ENCODE peak calls at places on chromosome 19, in nine cellular contexts. Y is activated naive CD4-positive, alpha-beta T cell treated with anti-CD3 and anti-CD28 coated beads, Interleukin-2, amount 10 ng/mL, durations not matched to agents 7 days and 5 days; W is substantia nigra; H is thoracic aorta; E is HTR-8/SVneo; J is mesendoderm; C is fibroblast of lung; B is non-pigmented ciliary epithelial cell; T is SK-N-SH. X is an unnamed sample.

GRCh38 chr19:7673995-7674667 is 2.8 kb upstream of the MCEMP1 start:
- DNase-seq in Y (peak), W (no peak), H (no peak), E (peak), J (peak), C (peak), B (no peak), T (peak), X (peak)

GRCh38 chr19:1214862-1215731 is 9.5 kb downstream of the STK11 start:
- DNase-seq in Y (no peak), W (peak), H (no peak), E (no peak), J (no peak), C (no peak), B (no peak), T (peak), X (peak)

GRCh38 chr19:584240-585001 is 5.3 kb upstream of the HCN2 start:
- DNase-seq in Y (peak), W (peak), H (no peak), E (no peak), J (peak), C (peak), B (no peak), T (peak), X (peak)

GRCh38 chr19:37946132-37946531 is 39.1 kb downstream of the SIPA1L3 start:
- DNase-seq in Y (no peak), W (no peak), H (no peak), E (no peak), J (no peak), C (no peak), B (no peak), T (no peak), X (no peak)

GRCh38 chr19:47786566-47786965 is 8.1 kb downstream of the SELENOW start:
- DNase-seq in Y (no peak), W (no peak), H (no peak), E (no peak), J (no peak), C (no peak), B (no peak), T (no peak), X (no peak)

GRCh38 chr19:2455481-2456300 is 1.1 kb downstream of the LMNB2 start:
- DNase-seq in Y (peak), W (no peak), H (no peak), E (no peak), J (no peak), C (no peak), B (no peak), T (peak), X (no peak)

GRCh38 chr19:16778796-16779411 is 50.3 kb upstream of the SIN3B start:
- DNase-seq in Y (peak), W (no peak), H (no peak), E (peak), J (peak), C (peak), B (peak), T (peak), X (peak)

GRCh38 chr19:49875801-49876421 is 1.2 kb downstream of the AKT1S1 start:
- DNase-seq in Y (peak), W (peak), H (no peak), E (peak), J (peak), C (peak), B (no peak), T (peak), X (peak)

GRCh38 chr19:38134538-38135149 is 89.4 kb downstream of the DPF1 start:
- DNase-seq in Y (peak), W (peak), H (no peak), E (no peak), J (peak), C (peak), B (no peak), T (peak), X (peak)

GRCh38 chr19:5339470-5339949 is 1.1 kb downstream of the PTPRS start:
- DNase-seq in Y (no peak), W (no peak), H (no peak), E (no peak), J (no peak), C (no peak), B (no peak), T (peak), X (no peak)

GRCh38 chr19:14563989-14564650 is 7.7 kb downstream of the NDUFB7 start:
- DNase-seq in Y (peak), W (no peak), H (no peak), E (no peak), J (peak), C (no peak), B (no peak), T (peak), X (peak)

GRCh38 chr19:19356500-19356899 is 35.9 kb downstream of the MAU2 start:
- DNase-seq in Y (no peak), W (no peak), H (no peak), E (no peak), J (no peak), C (no peak), B (no peak), T (no peak), X (no peak)

GRCh38 chr19:8304841-8305621 is 3.1 kb downstream of the CD320 start:
- DNase-seq in Y (peak), W (no peak), H (no peak), E (no peak), J (peak), C (no peak), B (no peak), T (peak), X (no peak)

GRCh38 chr19:32498641-32499200 is 82.3 kb upstream of the PDCD5 start:
- DNase-seq in Y (no peak), W (no peak), H (no peak), E (no peak), J (no peak), C (no peak), B (no peak), T (no peak), X (no peak)

GRCh38 chr19:47094557-47095517 is 18.7 kb downstream of the ZC3H4 start:
- DNase-seq in Y (peak), W (no peak), H (no peak), E (no peak), J (no peak), C (no peak), B (no peak), T (no peak), X (no peak)

GRCh38 chr19:695350-695949 is at the start of gene PRSS57:
- DNase-seq in Y (no peak), W (no peak), H (no peak), E (no peak), J (no peak), C (no peak), B (no peak), T (no peak), X (no peak)

GRCh38 chr19:34588846-34589245 is 88.1 kb downstream of the SCGB2B2 start:
- DNase-seq in Y (no peak), W (no peak), H (no peak), E (no peak), J (no peak), C (no peak), B (no peak), T (no peak), X (no peak)

GRCh38 chr19:5253403-5254110 is 87.1 kb downstream of the PTPRS start:
- DNase-seq in Y (no peak), W (no peak), H (no peak), E (no peak), J (no peak), C (no peak), B (no peak), T (no peak), X (no peak)

GRCh38 chr19:13861392-13861713 is 15.6 kb upstream of the NANOS3 start:
- DNase-seq in Y (no peak), W (no peak), H (no peak), E (no peak), J (no peak), C (no peak), B (no peak), T (peak), X (no peak)

GRCh38 chr19:372306-372890 is 27.8 kb upstream of the MIER2 start:
- DNase-seq in Y (no peak), W (peak), H (no peak), E (no peak), J (no peak), C (peak), B (peak), T (peak), X (no peak)

GRCh38 chr19:6374179-6374709 is 1.5 kb downstream of the PSPN start:
- DNase-seq in Y (no peak), W (no peak), H (no peak), E (no peak), J (no peak), C (no peak), B (no peak), T (no peak), X (no peak)

GRCh38 chr19:14265285-14266036 is 59.5 kb upstream of the ADGRL1 start:
- DNase-seq in Y (no peak), W (no peak), H (no peak), E (no peak), J (peak), C (no peak), B (no peak), T (no peak), X (no peak)

GRCh38 chr19:37551123-37551993 is 43.2 kb downstream of the ZNF571 start:
- DNase-seq in Y (peak), W (no peak), H (no peak), E (peak), J (peak), C (peak), B (no peak), T (peak), X (no peak)

GRCh38 chr19:55549500-55550320 is 4.4 kb upstream of the SBK3 start:
- DNase-seq in Y (no peak), W (no peak), H (no peak), E (peak), J (peak), C (peak), B (peak), T (no peak), X (peak)

GRCh38 chr19:21850636-21851255 is 14.8 kb upstream of the ZNF43 start:
- DNase-seq in Y (no peak), W (no peak), H (no peak), E (no peak), J (peak), C (no peak), B (no peak), T (no peak), X (no peak)

GRCh38 chr19:46963093-46963734 is 56.4 kb upstream of the NPAS1 start:
- DNase-seq in Y (no peak), W (no peak), H (no peak), E (peak), J (no peak), C (peak), B (no peak), T (no peak), X (peak)

GRCh38 chr19:3506384-3507340 is 551 bp downstream of the FZR1 start:
- DNase-seq in Y (peak), W (no peak), H (no peak), E (no peak), J (no peak), C (no peak), B (no peak), T (peak), X (peak)

GRCh38 chr19:7505682-7506384 is 10.1 kb upstream of the ZNF358 start:
- DNase-seq in Y (peak), W (no peak), H (no peak), E (no peak), J (peak), C (no peak), B (no peak), T (peak), X (no peak)

GRCh38 chr19:7681336-7682174 is 922 bp downstream of the TRAPPC5 start:
- DNase-seq in Y (peak), W (peak), H (peak), E (peak), J (peak), C (peak), B (no peak), T (peak), X (peak)

GRCh38 chr19:50190439-50190891 is 13.0 kb upstream of the MYH14 start:
- DNase-seq in Y (no peak), W (no peak), H (no peak), E (no peak), J (no peak), C (no peak), B (no peak), T (no peak), X (no peak)

GRCh38 chr19:9865732-9866627 is 30.9 kb downstream of the PIN1 start:
- DNase-seq in Y (peak), W (no peak), H (no peak), E (no peak), J (no peak), C (no peak), B (no peak), T (no peak), X (no peak)

GRCh38 chr19:53328967-53329366 is 4.6 kb upstream of the ZNF845 start:
- DNase-seq in Y (peak), W (peak), H (no peak), E (no peak), J (no peak), C (peak), B (no peak), T (peak), X (no peak)

X was measured in PC-3.